ENCODE peak calls at places on chromosomes 1 and 21, in four cellular contexts. M is HepG2, Y is K562, R is GM12878. T is an unnamed sample.
A peak's percentile ranks its signal among the peaks of the same experiment; 100 is the strongest.

GRCh38 chr1:205913451-205914204 is 29.6 kb downstream of the SLC26A9 start:
- DNase-seq in R (no peak), M (no peak), Y (no peak), T (no peak)

GRCh38 chr21:27168084-27168483 is 201.2 kb upstream of the ADAMTS5 start:
- DNase-seq in M (no peak), R (no peak), Y (no peak), T (no peak)

GRCh38 chr1:185960377-185961151 is 226.4 kb downstream of the HMCN1 start:
- DNase-seq in Y (no peak), R (no peak), M (no peak), T (no peak)

GRCh38 chr1:216805233-216805632 is 82.0 kb upstream of the ESRRG start:
- DNase-seq in M (no peak), Y (no peak), R (no peak), T (no peak)

GRCh38 chr21:42677339-42678117 is 24.1 kb downstream of the PDE9A start:
- DNase-seq in Y (no peak), R (no peak), M (no peak), T (no peak)

GRCh38 chr21:45421846-45422775 is 17.1 kb downstream of the COL18A1 start:
- DNase-seq in Y (no peak), M (no peak), R (no peak), T (no peak)

GRCh38 chr1:24506706-24507422 is 4.2 kb downstream of the RCAN3 start:
- DNase-seq in M (no peak), Y (no peak), R (no peak), T (no peak)

GRCh38 chr1:61042679-61043009 is 39.7 kb upstream of the NFIA start:
- DNase-seq in Y (no peak), M (no peak), R (no peak), T (no peak)

GRCh38 chr21:24938592-24938991 is 668.7 kb downstream of the MRPL39 start:
- DNase-seq in R (no peak), Y (no peak), M (no peak), T (no peak)

GRCh38 chr1:88744142-88744541 is 60.1 kb downstream of the PKN2 start:
- DNase-seq in M (no peak), Y (no peak), R (no peak), T (no peak)
- TF ChIP-seq TARDBP in M (no peak), Y (no peak), R (no peak), T (no peak)

DNA sequence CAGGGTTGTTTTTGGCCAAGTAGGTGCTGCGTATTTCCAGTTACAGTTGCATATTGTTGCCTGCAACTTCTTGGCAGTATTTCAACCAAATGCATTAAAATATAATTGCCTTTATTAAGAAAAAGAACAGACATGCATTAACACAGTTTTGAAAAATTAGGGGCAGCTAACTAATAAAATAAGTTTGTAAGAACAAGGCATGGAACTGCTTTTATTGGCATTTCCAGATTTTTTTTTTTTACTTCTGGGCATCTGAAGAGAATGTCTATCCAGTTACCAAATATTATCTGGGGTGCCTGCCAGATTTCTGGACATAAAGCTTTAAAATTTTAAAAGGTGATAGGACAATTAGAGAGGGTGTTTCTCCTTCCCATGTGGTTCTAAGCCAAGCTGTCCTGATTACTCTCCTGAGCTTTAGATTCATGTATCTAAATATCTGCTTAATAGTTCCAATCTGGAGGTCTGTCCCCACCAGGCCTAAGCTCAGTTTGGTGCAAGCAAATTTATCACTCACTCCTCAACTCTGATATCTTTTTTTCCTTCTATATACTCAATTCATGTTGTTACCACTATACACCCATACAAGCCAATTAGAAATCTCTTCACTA is 553.3 kb upstream of the USP24 start:
- DNase-seq in Y (no peak), R (no peak), M (no peak), T (no peak)
- TF ChIP-seq FOXM1 in Y (no peak), R (no peak), M (no peak), T (no peak)

GRCh38 chr1:34050711-34051485 is 114.1 kb downstream of the CSMD2 start:
- DNase-seq in Y (no peak), R (no peak), M (no peak), T (no peak)
- TF ChIP-seq BHLHE40 in Y (no peak), R (no peak), M (no peak), T (no peak)

GRCh38 chr1:220552672-220553258 is 24.8 kb downstream of the MARK1 start:
- DNase-seq in M (no peak), Y (no peak), R (no peak), T (no peak)
- TF ChIP-seq TARDBP in M (no peak), Y (no peak), R (no peak), T (no peak)

DNA sequence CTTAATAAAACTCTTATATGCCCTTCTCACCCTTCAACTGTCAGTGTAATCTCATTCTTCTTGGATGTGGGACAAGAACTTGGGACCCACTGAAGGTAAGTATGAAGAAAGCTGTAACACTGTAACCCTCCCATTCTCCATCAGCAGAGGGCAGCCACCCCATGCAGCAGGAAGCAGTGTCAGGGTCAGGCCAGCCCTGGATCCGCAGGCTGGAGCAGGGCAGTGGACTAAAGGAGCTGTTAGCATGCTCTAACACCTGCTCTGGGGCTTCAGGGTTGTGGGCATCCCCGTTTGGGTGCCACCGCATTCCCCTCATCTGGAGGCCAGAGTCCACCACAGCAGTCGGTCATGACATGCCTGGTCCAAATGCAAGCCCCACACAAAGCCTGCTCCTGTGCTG is 156.5 kb downstream of the HIVEP3 start:
- DNase-seq in R (no peak), M (no peak), Y (no peak), T (no peak)
- TF ChIP-seq FOXM1 in R (no peak), M (no peak), Y (no peak), T (no peak)

GRCh38 chr1:15678578-15678977 is 5.5 kb upstream of the PLEKHM2 start:
- DNase-seq in M (peak; percentile 62), Y (no peak), R (peak; percentile 53), T (no peak)

GRCh38 chr1:15681346-15682290 is 2.5 kb upstream of the PLEKHM2 start:
- DNase-seq in M (no peak), R (no peak), Y (no peak), T (no peak)

GRCh38 chr1:15680131-15680530 is 4.0 kb upstream of the PLEKHM2 start:
- DNase-seq in M (no peak), R (no peak), Y (no peak), T (no peak)

GRCh38 chr1:15682886-15683410 is 1.2 kb upstream of the PLEKHM2 start:
- DNase-seq in M (no peak), R (no peak), Y (no peak), T (no peak)

GRCh38 chr1:15680614-15681345 is 3.3 kb upstream of the PLEKHM2 start:
- DNase-seq in R (no peak), M (peak; percentile 20), Y (no peak), T (no peak)
- TF ChIP-seq BHLHE40 in R (no peak), M (no peak), Y (no peak), T (no peak)

GRCh38 chr1:90201467-90202358 is 206.8 kb downstream of the ZNF326 start:
- DNase-seq in R (no peak), M (no peak), Y (no peak), T (no peak)
- TF ChIP-seq TARDBP in R (no peak), M (no peak), Y (no peak), T (no peak)

DNA sequence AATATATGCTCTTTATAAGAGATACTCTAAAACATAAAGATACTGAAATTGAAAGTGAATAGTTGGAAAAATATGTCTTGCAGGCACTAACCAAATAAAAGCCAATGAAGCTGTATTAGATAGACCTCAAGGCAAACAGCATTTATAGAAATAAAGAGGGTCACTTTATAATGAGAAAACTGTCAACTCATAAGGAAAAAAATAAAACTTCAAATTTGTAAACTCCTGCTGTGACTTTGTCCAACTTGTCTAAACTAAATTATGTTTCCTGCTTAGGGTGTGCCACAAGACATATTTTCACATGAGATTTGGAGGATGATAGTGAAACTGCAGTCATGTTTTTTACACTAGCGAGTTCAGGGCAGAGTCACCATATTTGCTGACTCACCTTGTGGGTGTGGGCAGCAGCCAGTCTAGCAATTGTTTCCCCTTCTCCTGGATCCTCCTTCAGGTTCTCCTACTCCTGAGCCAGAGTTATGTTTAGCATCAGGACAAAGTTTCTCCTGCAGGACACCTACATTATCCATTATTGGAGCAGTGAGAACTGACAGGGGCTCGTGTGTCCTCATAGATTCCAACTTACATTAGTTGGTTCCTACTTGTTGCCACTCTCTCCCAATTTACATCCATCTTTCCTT is 43.8 kb downstream of the CD53 start:
- DNase-seq in R (no peak), Y (peak; percentile 72), M (peak; percentile 2), T (no peak)
- TF ChIP-seq FOXM1 in R (no peak), Y (no peak), M (no peak), T (no peak)

DNA sequence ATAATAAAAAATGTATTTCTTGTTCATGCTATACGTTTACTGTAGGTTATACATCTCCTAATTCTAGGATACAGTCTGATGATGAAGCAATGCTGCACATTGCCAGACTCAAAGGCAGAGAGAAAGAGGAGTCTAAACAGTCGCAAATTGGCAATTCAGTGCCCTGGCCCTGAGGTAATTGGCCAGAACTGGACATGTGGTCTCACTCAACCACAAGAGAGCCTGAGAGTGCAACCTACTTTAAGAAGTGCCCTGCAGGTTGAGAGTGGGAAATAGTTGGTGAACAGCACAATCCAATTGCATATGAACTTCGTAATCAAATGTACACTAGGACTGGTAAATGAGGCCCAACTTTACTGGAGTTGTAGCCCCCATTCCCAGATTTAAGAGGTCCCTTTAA is 5.0 kb upstream of the SLC35A3 start:
- DNase-seq in R (no peak), M (peak; percentile 7), Y (no peak), T (peak; percentile 21)
- TF ChIP-seq BHLHE40 in R (no peak), M (no peak), Y (no peak), T (no peak)